ENCODE peak calls at places on chromosomes 7 and 10, in five cellular contexts. Q is upper lobe of right lung, G is mucosa of descending colon, S is astrocyte, U is cardiac fibroblast. H is an unnamed sample.

GRCh38 chr10:87541114-87541513 is 36.4 kb downstream of the MINPP1 start:
- DNase-seq in Q (no peak), G (no peak), S (peak), U (peak), H (no peak)

GRCh38 chr10:97234403-97234802 is 48.6 kb upstream of the SLIT1 start:
- DNase-seq in Q (no peak), G (no peak), S (peak), U (peak), H (peak)

GRCh38 chr10:69898524-69898923 is 96.8 kb downstream of the COL13A1 start:
- DNase-seq in Q (no peak), G (no peak), S (no peak), U (no peak), H (no peak)

GRCh38 chr7:33905389-33906032 is at the start of gene BMPER:
- DNase-seq in Q (peak), G (peak), S (no peak), U (peak), H (peak)

GRCh38 chr10:124271671-124272070 is 147.1 kb downstream of the OAT start:
- DNase-seq in Q (no peak), G (no peak), S (no peak), U (no peak), H (no peak)

GRCh38 chr10:124600051-124600880 is 138.6 kb downstream of the LHPP start:
- DNase-seq in Q (no peak), G (peak), S (no peak), U (no peak), H (no peak)

GRCh38 chr7:5523052-5523711 is 99.5 kb upstream of the TNRC18 start:
- DNase-seq in Q (no peak), G (no peak), S (no peak), U (peak), H (peak)

GRCh38 chr10:114403545-114404161 is 649 bp downstream of the AFAP1L2 start:
- DNase-seq in Q (no peak), G (no peak), S (no peak), U (no peak), H (no peak)

GRCh38 chr10:75211007-75211735 is 575 bp downstream of the VDAC2 start:
- DNase-seq in Q (no peak), G (peak), S (peak), U (peak), H (peak)

GRCh38 chr10:52864459-52865106 is 92.0 kb upstream of the MBL2 start:
- DNase-seq in Q (no peak), G (no peak), S (peak), U (peak), H (peak)

GRCh38 chr7:73635428-73636200 is 11.3 kb upstream of the MLXIPL start:
- DNase-seq in Q (no peak), G (peak), S (no peak), U (no peak), H (no peak)

GRCh38 chr7:80640841-80641240 is 2.4 kb downstream of the CD36 start:
- DNase-seq in Q (no peak), G (no peak), S (peak), U (peak), H (peak)

GRCh38 chr7:149489391-149490024 is 8.1 kb downstream of the ZNF746 start:
- DNase-seq in Q (no peak), G (no peak), S (no peak), U (no peak), H (no peak)

GRCh38 chr10:43265799-43266721 is 805 bp downstream of the RASGEF1A start:
- DNase-seq in Q (peak), G (peak), S (no peak), U (no peak), H (no peak)

GRCh38 chr7:818031-818699 is 14.1 kb upstream of the SUN1 start:
- DNase-seq in Q (no peak), G (peak), S (peak), U (peak), H (peak)

GRCh38 chr7:93955304-93955703 is 33.8 kb downstream of the GNG11 start:
- DNase-seq in Q (no peak), G (no peak), S (no peak), U (no peak), H (no peak)

GRCh38 chr10:31905586-31905985 is 23.0 kb downstream of the ARHGAP12 start:
- DNase-seq in Q (no peak), G (no peak), S (no peak), U (no peak), H (no peak)

GRCh38 chr10:65945071-65945470 is 980.8 kb upstream of the LRRTM3 start:
- DNase-seq in Q (no peak), G (no peak), S (no peak), U (peak), H (no peak)

GRCh38 chr10:5549462-5550249 is 24.9 kb downstream of the CALML3 start:
- DNase-seq in Q (peak), G (peak), S (no peak), U (no peak), H (no peak)

GRCh38 chr10:5545778-5546710 is 21.3 kb downstream of the CALML3 start:
- DNase-seq in Q (peak), G (peak), S (peak), U (peak), H (no peak)

GRCh38 chr10:5547934-5548660 is 23.3 kb downstream of the CALML3 start:
- DNase-seq in Q (peak), G (peak), S (no peak), U (peak), H (no peak)

GRCh38 chr10:5546891-5547683 is 22.3 kb downstream of the CALML3 start:
- DNase-seq in Q (peak), G (peak), S (peak), U (peak), H (no peak)

DNA sequence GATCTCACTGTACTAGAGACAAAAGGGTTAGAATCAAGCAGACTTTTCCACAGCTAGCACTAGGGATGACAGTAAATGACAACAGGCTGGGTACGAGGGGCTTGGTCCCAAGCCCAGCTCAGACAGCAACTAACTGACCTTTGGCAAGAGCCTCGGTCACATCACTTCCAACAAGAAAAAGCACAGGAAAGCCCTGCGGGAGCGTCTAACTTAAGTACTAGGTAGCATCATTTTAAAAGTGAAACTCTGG is 22.8 kb downstream of the CALML3 start:
- DNase-seq in Q (no peak), G (no peak), S (no peak), U (peak), H (no peak)
- H3K4me3 ChIP-seq in Q (peak), G (no peak), S (peak), U (no peak), H (peak)

GRCh38 chr7:135238112-135238744 is 4.6 kb downstream of the STRA8 start:
- DNase-seq in Q (no peak), G (no peak), S (no peak), U (no peak), H (no peak)
- TF ChIP-seq CTCF in Q (peak), G (no peak), S (no peak), U (peak), H (peak)

GRCh38 chr7:118152149-118152548 is 31.8 kb upstream of the LSM8 start:
- DNase-seq in Q (no peak), G (no peak), S (peak), U (no peak), H (peak)
- H3K4me3 ChIP-seq in Q (no peak), G (no peak), S (no peak), U (no peak), H (no peak)

DNA sequence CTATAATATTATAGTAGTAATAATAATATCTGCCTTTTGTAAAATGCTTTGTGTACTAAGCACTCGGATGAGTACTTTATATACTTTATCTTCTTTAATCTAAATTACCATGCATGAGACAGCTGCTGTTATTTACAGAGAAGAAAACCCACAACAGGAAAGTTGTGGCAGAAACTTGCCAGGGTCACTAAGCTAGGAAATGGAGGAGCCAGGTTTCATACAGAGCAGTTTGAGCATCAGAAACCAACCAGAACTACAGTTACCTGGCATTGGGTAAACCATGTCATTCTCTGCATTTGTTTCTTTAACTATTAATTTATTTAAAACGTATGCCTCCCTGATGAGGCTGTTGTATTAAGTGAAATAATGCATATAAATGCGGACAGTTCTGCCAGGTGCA is 129.9 kb downstream of the CSTF2T start:
- DNase-seq in Q (no peak), G (no peak), S (no peak), U (no peak), H (no peak)
- TF ChIP-seq CTCF in Q (no peak), G (no peak), S (no peak), U (no peak), H (no peak)

DNA sequence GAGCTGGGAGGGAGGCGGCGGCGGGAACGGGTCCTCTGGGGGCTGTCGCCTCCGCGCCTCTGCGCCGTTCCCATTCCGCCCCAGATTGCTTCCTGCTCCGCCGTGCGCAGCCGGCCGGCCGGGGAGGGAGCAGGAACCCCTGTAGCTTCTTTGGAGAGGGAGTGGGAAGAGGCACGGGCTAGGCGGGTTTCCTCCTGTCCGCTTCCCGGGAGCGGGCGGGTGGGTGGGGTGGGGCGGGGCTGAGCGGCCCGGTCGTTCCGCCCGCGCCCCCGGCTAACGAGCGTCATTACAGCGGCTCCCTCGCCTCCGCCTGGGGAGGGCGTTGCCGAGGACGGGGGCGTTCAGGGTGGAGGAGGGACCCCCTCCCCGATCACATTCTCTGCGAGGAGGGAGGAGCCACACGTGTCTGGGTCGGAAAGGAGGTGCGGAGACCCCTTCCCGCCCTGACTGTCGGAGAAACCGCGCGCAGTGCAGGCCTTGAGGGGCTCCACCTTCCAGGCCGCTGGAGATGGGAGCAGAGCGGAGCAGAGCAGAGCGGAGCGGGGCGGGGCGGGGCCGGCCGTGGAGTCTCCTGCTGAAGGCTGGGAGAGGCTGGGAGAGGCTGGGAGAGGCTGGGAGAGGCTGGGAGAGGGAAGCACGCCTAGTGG is 39.7 kb downstream of the AGAP3 start:
- DNase-seq in Q (no peak), G (peak), S (no peak), U (no peak), H (no peak)
- H3K4me3 ChIP-seq in Q (peak), G (no peak), S (peak), U (peak), H (peak)

GRCh38 chr7:82032899-82033298 is 263.1 kb upstream of the HGF start:
- DNase-seq in Q (no peak), G (no peak), S (no peak), U (no peak), H (no peak)
- TF ChIP-seq CTCF in Q (no peak), G (no peak), S (no peak), U (no peak), H (no peak)

GRCh38 chr10:79192677-79193003 is 123.9 kb downstream of the ZMIZ1 start:
- DNase-seq in Q (no peak), G (no peak), S (peak), U (peak), H (peak)

GRCh38 chr10:79191951-79192676 is 123.3 kb downstream of the ZMIZ1 start:
- DNase-seq in Q (no peak), G (no peak), S (no peak), U (peak), H (no peak)

GRCh38 chr10:79188154-79188763 is 119.5 kb downstream of the ZMIZ1 start:
- DNase-seq in Q (peak), G (no peak), S (no peak), U (no peak), H (peak)

GRCh38 chr10:79189853-79190435 is 121.2 kb downstream of the ZMIZ1 start:
- DNase-seq in Q (no peak), G (no peak), S (peak), U (no peak), H (no peak)

DNA sequence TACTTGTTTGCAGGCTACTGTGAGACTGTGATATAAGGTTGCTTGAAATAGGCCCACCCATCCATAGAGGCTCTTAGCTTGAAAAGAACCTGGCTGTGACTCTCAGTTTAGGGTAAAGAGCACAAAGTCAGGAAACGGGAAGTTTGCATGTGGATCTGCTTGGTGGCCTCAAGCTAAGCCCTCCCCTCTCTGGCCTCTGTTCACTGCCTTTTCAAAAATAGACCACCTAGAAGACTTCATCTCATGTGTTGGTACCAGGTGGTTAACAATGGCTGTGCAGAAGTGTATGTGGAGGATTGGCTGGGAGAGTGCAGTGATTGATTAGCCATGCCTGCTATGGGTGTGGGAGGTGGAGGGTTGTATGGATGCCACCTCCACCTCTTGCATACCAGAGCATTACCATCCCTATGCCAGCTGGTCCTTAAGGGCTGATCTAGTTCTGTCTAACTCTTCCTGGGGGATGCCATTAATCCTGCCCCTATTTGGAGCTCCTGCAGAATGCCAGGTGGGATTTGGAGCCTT is 122.0 kb downstream of the ZMIZ1 start:
- DNase-seq in Q (no peak), G (no peak), S (no peak), U (no peak), H (no peak)
- H3K4me3 ChIP-seq in Q (no peak), G (no peak), S (no peak), U (no peak), H (no peak)